ENCODE peak calls at places on chromosomes 6 and 20, in five cellular contexts. Q, H, U, N and V are unnamed samples.

GRCh38 chr6:2839982-2840793 is 1.5 kb downstream of the SERPINB1 start:
- DNase-seq in N (no peak), H (no peak), U (no peak), Q (no peak), V (no peak)

GRCh38 chr20:45993197-45993951 is 15.3 kb upstream of the MMP9 start:
- DNase-seq in U (peak), Q (no peak), H (peak), N (no peak), V (no peak)

GRCh38 chr6:162849269-162849668 is 121.5 kb downstream of the PACRG start:
- DNase-seq in N (no peak), U (no peak), H (no peak), Q (no peak), V (no peak)

GRCh38 chr20:18180815-18181214 is 43.2 kb downstream of the KAT14 start:
- DNase-seq in Q (no peak), U (no peak), H (no peak), N (no peak), V (no peak)

GRCh38 chr20:4076033-4076432 is 60.7 kb upstream of the RNF24 start:
- DNase-seq in U (peak), Q (no peak), H (no peak), N (no peak), V (no peak)

GRCh38 chr6:107318100-107318736 is 141.1 kb downstream of the PDSS2 start:
- DNase-seq in U (peak), H (peak), Q (peak), N (no peak), V (peak)

GRCh38 chr6:26065952-26066380 is 21.3 kb upstream of the HFE start:
- DNase-seq in Q (peak), U (peak), N (no peak), H (peak), V (peak)

GRCh38 chr6:53009056-53009455 is 14.0 kb upstream of the GSTA4 start:
- DNase-seq in H (no peak), N (no peak), U (no peak), Q (no peak), V (no peak)

GRCh38 chr6:36699290-36699689 is 1.7 kb downstream of the RAB44 start:
- DNase-seq in U (no peak), Q (no peak), N (no peak), H (no peak), V (no peak)

GRCh38 chr20:57268399-57269076 is 2.1 kb upstream of the BMP7 start:
- DNase-seq in U (no peak), Q (no peak), N (no peak), H (no peak), V (no peak)

GRCh38 chr20:5657190-5657872 is 92.9 kb upstream of the SHLD1 start:
- DNase-seq in Q (peak), H (no peak), N (no peak), U (peak), V (no peak)

GRCh38 chr6:88358846-88359245 is 192.7 kb upstream of the CNR1 start:
- DNase-seq in Q (no peak), U (no peak), N (no peak), H (no peak), V (no peak)

GRCh38 chr6:13304101-13304500 is 24.2 kb downstream of the TBC1D7 start:
- DNase-seq in H (no peak), N (no peak), Q (no peak), U (no peak), V (no peak)

GRCh38 chr6:32213649-32214048 is 10.2 kb downstream of the NOTCH4 start:
- DNase-seq in Q (no peak), U (no peak), N (no peak), H (no peak), V (no peak)

GRCh38 chr6:113340371-113340770 is 516.8 kb upstream of the MARCKS start:
- DNase-seq in Q (no peak), N (no peak), H (no peak), U (no peak), V (no peak)

GRCh38 chr20:41386502-41387427 is 20.1 kb upstream of the EMILIN3 start:
- DNase-seq in U (peak), N (no peak), Q (no peak), H (no peak), V (no peak)

GRCh38 chr6:41132254-41132653 is 21.9 kb downstream of the TREML1 start:
- DNase-seq in U (no peak), N (no peak), H (no peak), Q (no peak), V (no peak)

GRCh38 chr6:34526992-34527728 is 29.0 kb downstream of the SPDEF start:
- DNase-seq in U (peak), H (peak), N (no peak), Q (peak), V (peak)
- TF ChIP-seq POLR2A in U (no peak), H (no peak), N (no peak), Q (no peak), V (no peak)

GRCh38 chr20:49866051-49866450 is 49.3 kb downstream of the SPATA2 start:
- DNase-seq in U (peak), Q (no peak), N (no peak), H (no peak), V (no peak)

GRCh38 chr20:49863666-49864065 is 51.0 kb downstream of the SLC9A8 start:
- DNase-seq in N (no peak), Q (no peak), H (no peak), U (no peak), V (no peak)

GRCh38 chr20:49862607-49863200 is 50.1 kb downstream of the SLC9A8 start:
- DNase-seq in N (no peak), U (no peak), Q (no peak), H (peak), V (no peak)

GRCh38 chr20:49867453-49868215 is 47.7 kb downstream of the SPATA2 start:
- DNase-seq in U (no peak), N (no peak), H (peak), Q (no peak), V (no peak)

DNA sequence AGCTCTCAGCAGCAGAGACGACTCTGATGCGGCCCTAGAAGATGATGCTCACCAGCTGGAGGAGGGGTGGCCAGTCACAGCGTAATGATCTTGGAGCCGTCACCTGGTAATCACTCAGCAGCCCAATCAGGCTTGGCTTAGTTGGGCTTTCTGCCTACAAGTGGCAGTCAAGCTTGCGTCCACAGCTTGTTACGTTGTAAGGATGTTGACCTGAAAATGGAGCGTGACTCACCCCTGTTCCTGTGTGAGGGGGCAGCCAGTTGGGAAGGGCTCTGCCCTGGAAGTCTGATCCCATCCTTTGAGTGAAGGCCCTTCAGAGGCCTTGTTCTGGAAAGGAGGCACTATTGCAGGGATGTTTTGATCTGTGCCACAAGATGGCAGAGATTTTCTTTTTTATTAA is 49.8 kb downstream of the SPATA2 start:
- DNase-seq in Q (no peak), H (no peak), U (peak), N (no peak), V (no peak)
- TF ChIP-seq POLR2A in Q (no peak), H (no peak), U (no peak), N (no peak), V (no peak)

GRCh38 chr6:18264338-18265098 is at the start of gene DEK:
- DNase-seq in H (peak), N (no peak), U (peak), Q (peak), V (peak)

GRCh38 chr6:18265099-18265372 is 706 bp upstream of the DEK start:
- DNase-seq in H (no peak), Q (no peak), N (no peak), U (no peak), V (no peak)

GRCh38 chr6:18262812-18263560 is 1.3 kb downstream of the DEK start:
- DNase-seq in U (peak), Q (no peak), N (no peak), H (peak), V (peak)

GRCh38 chr6:18261877-18262276 is 2.5 kb downstream of the DEK start:
- DNase-seq in H (no peak), Q (no peak), U (no peak), N (no peak), V (no peak)

DNA sequence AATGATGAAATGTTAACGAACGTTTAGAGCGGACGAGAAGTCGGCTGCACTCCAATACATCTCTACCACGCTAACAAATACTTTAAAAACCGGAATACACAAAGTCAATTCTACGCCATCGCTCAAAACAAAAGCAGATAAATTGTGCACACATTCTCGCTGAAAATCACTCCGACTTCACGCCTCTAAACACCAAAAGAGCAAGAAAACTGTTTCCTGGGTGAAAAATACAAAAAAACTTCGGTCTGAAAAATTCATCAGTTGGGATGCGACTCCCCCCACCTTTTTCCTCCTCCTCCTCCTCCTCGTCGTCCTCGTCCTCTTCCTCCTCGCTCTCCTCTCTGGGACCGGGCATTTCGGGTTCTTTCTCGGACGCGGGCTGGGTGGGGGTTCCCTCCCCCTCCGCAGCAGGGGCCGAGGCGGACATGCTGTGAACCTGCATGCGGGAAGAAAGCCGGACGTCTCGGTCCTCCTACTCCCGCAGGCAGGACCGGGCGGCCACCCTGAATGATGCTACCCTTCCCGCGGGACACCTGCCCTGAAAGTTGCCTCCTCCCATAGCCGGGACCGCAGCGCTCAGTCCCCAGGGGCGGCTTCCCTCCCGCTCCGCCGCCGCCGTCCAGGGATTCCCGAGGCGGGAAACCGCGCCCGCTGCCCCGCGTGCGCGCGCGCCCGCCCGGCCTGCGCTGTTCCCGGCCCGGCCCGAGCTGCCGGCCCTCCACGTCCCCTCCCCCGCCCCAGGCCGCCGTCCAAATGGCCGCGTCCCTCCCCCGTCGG is 581 bp downstream of the DEK start:
- DNase-seq in U (no peak), Q (peak), N (no peak), H (peak), V (peak)
- TF ChIP-seq POLR2A in U (no peak), Q (no peak), N (no peak), H (no peak), V (peak)

GRCh38 chr6:84772428-84773132 is 8.2 kb upstream of the TBX18 start:
- DNase-seq in U (no peak), N (no peak), Q (no peak), H (no peak), V (no peak)
- TF ChIP-seq POLR2A in U (no peak), N (no peak), Q (no peak), H (no peak), V (no peak)

GRCh38 chr6:34657307-34657978 is 39.1 kb downstream of the ILRUN start:
- DNase-seq in Q (peak), N (no peak), U (peak), H (peak), V (peak)

GRCh38 chr6:34654061-34654460 is 42.5 kb downstream of the ILRUN start:
- DNase-seq in H (no peak), N (no peak), Q (no peak), U (no peak), V (no peak)

GRCh38 chr6:34658605-34659218 is 37.9 kb downstream of the ILRUN start:
- DNase-seq in Q (no peak), U (no peak), H (no peak), N (no peak), V (no peak)

GRCh38 chr6:34657037-34657306 is 39.6 kb downstream of the ILRUN start:
- DNase-seq in H (no peak), U (no peak), Q (peak), N (no peak), V (no peak)

DNA sequence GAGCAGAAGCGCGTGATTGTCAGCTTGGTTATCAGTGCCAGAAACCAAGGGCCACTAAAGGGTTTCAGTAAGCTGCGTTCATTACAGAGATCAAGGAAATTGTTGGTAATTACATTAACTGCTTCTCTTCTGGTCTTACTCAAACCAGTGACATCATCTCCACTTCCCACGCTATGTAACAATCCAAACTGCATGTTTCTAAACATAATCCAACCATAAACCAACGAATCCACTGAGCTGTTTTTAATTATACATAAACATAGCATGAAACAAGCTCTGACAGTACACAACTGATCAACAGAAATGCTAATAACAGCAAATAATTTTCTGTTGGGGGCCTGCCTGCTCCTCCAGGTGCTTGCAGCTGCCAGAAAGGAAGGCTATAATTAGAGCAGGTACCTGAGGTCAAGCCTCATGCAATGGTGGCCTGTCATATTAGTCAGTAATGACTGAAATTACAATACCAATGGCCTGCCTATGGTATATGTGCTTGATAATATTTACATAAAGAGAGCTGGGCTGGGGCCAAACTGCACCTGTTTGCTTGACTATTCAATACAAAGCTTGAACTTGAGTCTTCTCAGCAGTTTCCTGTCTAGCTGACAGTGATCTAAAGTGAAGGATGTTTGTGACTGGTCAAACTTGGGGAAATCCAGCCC is 40.1 kb downstream of the ILRUN start:
- DNase-seq in U (peak), H (peak), N (no peak), Q (peak), V (peak)
- TF ChIP-seq POLR2A in U (no peak), H (no peak), N (no peak), Q (no peak), V (no peak)

DNA sequence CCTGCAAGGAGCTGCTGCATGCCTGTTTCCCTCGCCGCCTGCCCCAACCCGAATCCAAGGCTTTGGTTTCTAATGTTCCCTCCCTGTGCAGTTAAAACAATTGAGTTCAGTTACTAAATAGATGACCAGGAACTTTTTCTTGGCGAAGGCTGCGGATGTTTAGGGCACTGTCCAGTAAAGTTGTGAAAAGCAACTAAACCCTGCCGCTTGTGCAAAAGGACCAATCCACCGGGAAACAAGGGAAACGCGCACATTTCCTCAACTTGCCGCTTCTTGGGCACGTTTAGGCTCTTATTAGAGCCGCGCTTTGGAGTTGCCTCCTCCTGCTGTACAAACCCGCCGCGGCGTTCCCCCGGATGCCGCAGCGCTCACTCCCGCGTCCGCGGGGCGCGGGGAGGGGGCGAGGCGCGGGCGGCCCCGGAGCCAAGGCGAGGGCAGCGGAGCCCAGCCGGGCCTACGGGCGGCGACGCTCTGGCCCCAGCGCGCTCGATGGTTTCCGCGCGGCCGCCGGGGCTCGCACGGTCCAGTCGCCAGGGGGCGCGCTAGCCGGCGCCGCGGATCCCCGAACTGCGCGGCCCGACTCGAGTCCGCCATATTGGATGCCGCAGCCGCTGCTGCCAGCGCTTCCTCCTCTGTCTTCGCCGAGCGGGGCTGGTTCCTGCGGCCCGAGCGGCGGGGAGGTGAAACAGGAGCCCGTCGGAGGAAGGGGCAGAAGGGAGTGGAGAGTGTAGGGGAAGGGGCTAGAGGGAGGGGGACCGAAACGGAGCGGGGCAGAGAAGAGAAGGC is at the start of gene SCAF8:
- DNase-seq in H (peak), Q (peak), U (peak), N (no peak), V (peak)
- TF ChIP-seq POLR2A in H (peak), Q (peak), U (peak), N (no peak), V (peak)

GRCh38 chr20:25081065-25081729 is 744 bp downstream of the VSX1 start:
- DNase-seq in N (peak), U (no peak), Q (no peak), H (peak), V (peak)
- TF ChIP-seq POLR2A in N (no peak), U (no peak), Q (no peak), H (no peak), V (no peak)